ENCODE peak calls at places on chromosomes 6 and 20, in four cellular contexts. Q, J, K and W are unnamed samples.

GRCh38 chr20:6829510-6830116 is 62.1 kb downstream of the BMP2 start:
- DNase-seq in K (no peak), Q (no peak), J (no peak), W (no peak)

GRCh38 chr6:2877960-2878359 is 25.1 kb downstream of the SERPINB9 start:
- DNase-seq in K (no peak), J (no peak), Q (no peak), W (no peak)

GRCh38 chr6:158536084-158536890 is 23.6 kb upstream of the TMEM181 start:
- DNase-seq in K (peak), J (peak), Q (peak), W (peak)

GRCh38 chr6:75691012-75691411 is 58.0 kb upstream of the MYO6 start:
- DNase-seq in Q (no peak), K (no peak), J (peak), W (no peak)

GRCh38 chr6:147177286-147177685 is 26.9 kb upstream of the STXBP5 start:
- DNase-seq in Q (no peak), K (no peak), J (no peak), W (no peak)

GRCh38 chr6:168355716-168356522 is 36.3 kb upstream of the DACT2 start:
- DNase-seq in K (peak), Q (peak), J (peak), W (peak)

GRCh38 chr20:49712918-49713778 is 530 bp downstream of the B4GALT5 start:
- DNase-seq in Q (peak), J (no peak), K (peak), W (no peak)

GRCh38 chr6:114315841-114316595 is 26.8 kb downstream of the HS3ST5 start:
- DNase-seq in J (no peak), K (no peak), Q (no peak), W (no peak)

GRCh38 chr20:13276945-13277582 is 56.0 kb downstream of the ISM1 start:
- DNase-seq in J (no peak), Q (no peak), K (no peak), W (no peak)

GRCh38 chr20:17505664-17506517 is 25.3 kb downstream of the BFSP1 start:
- DNase-seq in K (no peak), J (peak), Q (no peak), W (no peak)

GRCh38 chr6:89298680-89299450 is 16.2 kb downstream of the GABRR2 start:
- DNase-seq in Q (no peak), K (no peak), J (peak), W (no peak)

GRCh38 chr20:24646331-24646730 is 176.9 kb downstream of the SYNDIG1 start:
- DNase-seq in K (no peak), Q (no peak), J (no peak), W (no peak)

GRCh38 chr6:82568290-82568993 is 204.8 kb downstream of the TPBG start:
- DNase-seq in Q (no peak), K (no peak), J (no peak), W (no peak)

GRCh38 chr6:20873425-20874190 is 339.4 kb downstream of the CDKAL1 start:
- DNase-seq in Q (no peak), J (no peak), K (no peak), W (no peak)

GRCh38 chr6:32192608-32193039 is at the start of gene GPSM3:
- DNase-seq in J (peak), K (no peak), Q (peak), W (no peak)

GRCh38 chr6:41371461-41371991 is 36.1 kb downstream of the NCR2 start:
- DNase-seq in J (peak), Q (peak), K (no peak), W (peak)

GRCh38 chr6:75266716-75267291 is 17.8 kb downstream of the TMEM30A start:
- DNase-seq in Q (no peak), J (no peak), K (no peak), W (no peak)

GRCh38 chr6:31083742-31084354 is 28.5 kb downstream of the C6orf15 start:
- DNase-seq in Q (peak), K (no peak), J (peak), W (peak)

GRCh38 chr6:135424385-135424784 is 73.2 kb downstream of the AHI1 start:
- DNase-seq in J (no peak), K (no peak), Q (no peak), W (no peak)

GRCh38 chr20:24949756-24950127 is 673 bp downstream of the CST7 start:
- DNase-seq in J (no peak), Q (no peak), K (no peak), W (no peak)

GRCh38 chr6:161139766-161140553 is 133.9 kb downstream of the AGPAT4 start:
- DNase-seq in Q (no peak), J (no peak), K (no peak), W (no peak)

GRCh38 chr20:51966296-51966971 is 164.1 kb upstream of the SALL4 start:
- DNase-seq in Q (peak), J (peak), K (peak), W (peak)

DNA sequence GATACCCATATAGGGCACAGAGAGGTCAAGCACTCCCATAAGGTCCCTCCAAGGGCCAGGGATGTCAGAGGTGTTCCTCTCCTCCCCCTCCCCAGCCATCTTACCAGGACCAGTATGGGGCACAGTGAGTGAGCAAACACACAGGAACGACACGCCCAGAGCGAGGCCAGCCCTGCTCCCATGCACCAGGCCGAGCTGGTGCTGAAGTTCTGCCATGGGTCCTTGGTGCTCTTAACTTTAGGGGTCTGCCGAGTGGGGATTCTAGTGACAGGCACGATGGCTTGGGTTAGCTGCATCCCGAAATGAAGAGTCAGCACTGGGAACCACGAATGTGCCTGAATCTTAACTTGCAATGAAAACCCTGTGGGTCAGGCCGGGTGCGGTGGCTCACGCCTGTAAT is 50.0 kb downstream of the PRDM1 start:
- DNase-seq in J (no peak), K (no peak), Q (no peak), W (no peak)
- TF ChIP-seq CTCF in J (no peak), K (no peak), Q (no peak), W (no peak)

GRCh38 chr20:20017001-20017851 is at the start of gene NAA20:
- DNase-seq in Q (peak), K (peak), J (peak), W (peak)
- TF ChIP-seq CTCF in Q (peak), K (peak), J (peak), W (peak)

DNA sequence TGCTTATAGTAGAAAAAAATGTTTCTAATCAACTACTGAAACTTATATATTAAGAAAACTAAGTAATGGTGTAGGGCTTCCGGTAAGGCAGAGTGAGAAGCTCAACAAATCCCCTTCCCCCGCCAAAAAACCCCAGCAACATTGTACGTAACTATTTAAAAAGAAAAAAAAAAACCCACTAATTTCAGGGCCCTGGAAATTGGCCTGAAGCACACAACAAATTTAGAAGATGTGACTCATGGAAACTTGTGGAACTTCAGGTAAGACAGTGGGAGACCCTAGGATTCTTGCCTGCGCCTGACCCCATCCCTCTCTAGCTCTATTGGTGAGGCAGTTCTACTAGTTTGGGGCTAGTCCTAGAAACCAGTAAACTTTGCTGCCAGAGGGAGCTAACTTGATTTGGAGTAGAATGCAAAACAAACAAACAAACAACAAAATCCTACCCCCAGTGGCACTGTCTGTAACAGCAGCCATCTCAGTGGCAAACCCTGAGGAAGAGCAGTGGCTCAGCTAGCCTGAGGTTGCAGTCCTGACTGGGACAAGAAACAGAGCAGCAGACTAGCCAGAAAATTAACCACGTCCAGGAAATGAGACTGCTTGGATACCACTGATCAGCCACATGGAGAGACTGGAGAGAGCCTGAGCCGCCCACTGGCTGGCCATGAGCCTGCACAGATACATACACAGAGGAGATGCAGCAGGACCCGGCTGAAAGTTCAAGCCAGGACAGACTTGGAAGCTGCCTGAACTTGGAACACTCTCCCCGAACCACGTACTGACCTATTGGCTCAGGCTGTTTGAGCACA is 135.1 kb downstream of the TBXT start:
- DNase-seq in J (peak), K (peak), Q (no peak), W (no peak)
- TF ChIP-seq CTCF in J (peak), K (peak), Q (peak), W (no peak)

GRCh38 chr20:34111712-34112599 is at the start of gene EIF2S2:
- DNase-seq in Q (peak), K (peak), J (peak), W (peak)
- TF ChIP-seq CTCF in Q (no peak), K (no peak), J (no peak), W (no peak)